ENCODE peak calls at places on chromosomes 12 and 14, in four cellular contexts. I, U, E and R are unnamed samples.

GRCh38 chr12:18165422-18165871 is 75.5 kb upstream of the RERGL start:
- DNase-seq in I (peak), U (no peak), E (no peak), R (no peak)

GRCh38 chr14:85528882-85529585 is 910 bp upstream of the FLRT2 start:
- DNase-seq in I (no peak), U (no peak), E (no peak), R (no peak)

GRCh38 chr14:81311816-81312215 is 88.3 kb downstream of the STON2 start:
- DNase-seq in I (no peak), E (no peak), U (no peak), R (no peak)

GRCh38 chr12:111409403-111410228 is 3.9 kb downstream of the SH2B3 start:
- DNase-seq in E (no peak), U (no peak), I (no peak), R (no peak)

GRCh38 chr14:70692210-70692609 is 50.5 kb downstream of the TTC9 start:
- DNase-seq in U (no peak), E (no peak), I (no peak), R (no peak)

GRCh38 chr14:23373041-23373440 is 432 bp downstream of the IL25 start:
- DNase-seq in I (no peak), E (no peak), U (no peak), R (no peak)

GRCh38 chr14:81137316-81137715 is 83.4 kb downstream of the GTF2A1 start:
- DNase-seq in I (no peak), E (no peak), U (no peak), R (no peak)

GRCh38 chr14:102993523-102993922 is 63.8 kb downstream of the CDC42BPB start:
- DNase-seq in E (no peak), I (no peak), U (no peak), R (no peak)

GRCh38 chr12:88298761-88299242 is 156.7 kb downstream of the TMTC3 start:
- DNase-seq in E (no peak), I (no peak), U (no peak), R (no peak)